ENCODE peak calls at places on chromosomes 16 and 17, in eight cellular contexts. One of them, this sample, is unnamed.

GRCh38 chr17:27741361-27741861 is 58.9 kb downstream of the NOS2 start:
- DNase-seq in activated T-cell treated with anti-CD3 and anti-CD28 coated beads, Interleukin-2, amount 50 U/mL, for 72 hours: no peak
- DNase-seq in adipocyte: no peak
- DNase-seq in stimulated activated CD8-positive, alpha-beta memory T cell treated with anti-CD3 and anti-CD28 coated beads, Interleukin-12 subunit alpha, Interleukin-12 subunit beta, amount 100 ng/mL, for 4 hours: no peak
- DNase-seq in anterior cingulate cortex: no peak
- DNase-seq in stomach: no peak
- DNase-seq in tibial artery: no peak
- DNase-seq in COR-L47: no peak
- DNase-seq in this sample: peak

GRCh38 chr16:30767767-30768465 is 5.8 kb downstream of the RNF40 start:
- DNase-seq in COR-L47: no peak
- DNase-seq in tibial artery: no peak
- DNase-seq in anterior cingulate cortex: no peak
- DNase-seq in stomach: no peak
- DNase-seq in activated T-cell treated with anti-CD3 and anti-CD28 coated beads, Interleukin-2, amount 50 U/mL, for 72 hours: no peak
- DNase-seq in stimulated activated CD8-positive, alpha-beta memory T cell treated with anti-CD3 and anti-CD28 coated beads, Interleukin-12 subunit alpha, Interleukin-12 subunit beta, amount 100 ng/mL, for 4 hours: no peak
- DNase-seq in adipocyte: no peak
- DNase-seq in this sample: no peak

GRCh38 chr16:46884513-46885293 is 541 bp downstream of the GPT2 start:
- DNase-seq in COR-L47: no peak
- DNase-seq in stomach: no peak
- DNase-seq in anterior cingulate cortex: no peak
- DNase-seq in activated T-cell treated with anti-CD3 and anti-CD28 coated beads, Interleukin-2, amount 50 U/mL, for 72 hours: peak
- DNase-seq in tibial artery: no peak
- DNase-seq in adipocyte: peak
- DNase-seq in stimulated activated CD8-positive, alpha-beta memory T cell treated with anti-CD3 and anti-CD28 coated beads, Interleukin-12 subunit alpha, Interleukin-12 subunit beta, amount 100 ng/mL, for 4 hours: no peak
- DNase-seq in this sample: no peak

GRCh38 chr17:62805234-62805633 is 2.9 kb downstream of the MARCHF10 start:
- DNase-seq in tibial artery: no peak
- DNase-seq in adipocyte: no peak
- DNase-seq in activated T-cell treated with anti-CD3 and anti-CD28 coated beads, Interleukin-2, amount 50 U/mL, for 72 hours: no peak
- DNase-seq in stomach: no peak
- DNase-seq in COR-L47: no peak
- DNase-seq in stimulated activated CD8-positive, alpha-beta memory T cell treated with anti-CD3 and anti-CD28 coated beads, Interleukin-12 subunit alpha, Interleukin-12 subunit beta, amount 100 ng/mL, for 4 hours: no peak
- DNase-seq in anterior cingulate cortex: no peak
- DNase-seq in this sample: no peak

GRCh38 chr16:81542609-81543570 is 98.3 kb downstream of the CMIP start:
- DNase-seq in adipocyte: no peak
- DNase-seq in stomach: no peak
- DNase-seq in tibial artery: no peak
- DNase-seq in anterior cingulate cortex: no peak
- DNase-seq in COR-L47: no peak
- DNase-seq in stimulated activated CD8-positive, alpha-beta memory T cell treated with anti-CD3 and anti-CD28 coated beads, Interleukin-12 subunit alpha, Interleukin-12 subunit beta, amount 100 ng/mL, for 4 hours: no peak
- DNase-seq in activated T-cell treated with anti-CD3 and anti-CD28 coated beads, Interleukin-2, amount 50 U/mL, for 72 hours: no peak
- DNase-seq in this sample: no peak

GRCh38 chr16:72740346-72740745 is 307.6 kb downstream of the ZFHX3 start:
- DNase-seq in stimulated activated CD8-positive, alpha-beta memory T cell treated with anti-CD3 and anti-CD28 coated beads, Interleukin-12 subunit alpha, Interleukin-12 subunit beta, amount 100 ng/mL, for 4 hours: no peak
- DNase-seq in COR-L47: no peak
- DNase-seq in adipocyte: no peak
- DNase-seq in anterior cingulate cortex: no peak
- DNase-seq in tibial artery: no peak
- DNase-seq in activated T-cell treated with anti-CD3 and anti-CD28 coated beads, Interleukin-2, amount 50 U/mL, for 72 hours: no peak
- DNase-seq in stomach: no peak
- DNase-seq in this sample: no peak

GRCh38 chr16:31016018-31016417 is 5.6 kb upstream of the STX1B start:
- DNase-seq in COR-L47: no peak
- DNase-seq in activated T-cell treated with anti-CD3 and anti-CD28 coated beads, Interleukin-2, amount 50 U/mL, for 72 hours: no peak
- DNase-seq in anterior cingulate cortex: no peak
- DNase-seq in adipocyte: no peak
- DNase-seq in stimulated activated CD8-positive, alpha-beta memory T cell treated with anti-CD3 and anti-CD28 coated beads, Interleukin-12 subunit alpha, Interleukin-12 subunit beta, amount 100 ng/mL, for 4 hours: no peak
- DNase-seq in stomach: no peak
- DNase-seq in tibial artery: no peak
- DNase-seq in this sample: no peak

GRCh38 chr17:78903101-78903779 is at the start of gene CEP295NL:
- DNase-seq in anterior cingulate cortex: no peak
- DNase-seq in adipocyte: no peak
- DNase-seq in COR-L47: no peak
- DNase-seq in activated T-cell treated with anti-CD3 and anti-CD28 coated beads, Interleukin-2, amount 50 U/mL, for 72 hours: peak
- DNase-seq in tibial artery: no peak
- DNase-seq in stimulated activated CD8-positive, alpha-beta memory T cell treated with anti-CD3 and anti-CD28 coated beads, Interleukin-12 subunit alpha, Interleukin-12 subunit beta, amount 100 ng/mL, for 4 hours: no peak
- DNase-seq in stomach: no peak
- DNase-seq in this sample: no peak

GRCh38 chr17:66474258-66474657 is 171.8 kb downstream of the PRKCA start:
- DNase-seq in adipocyte: no peak
- DNase-seq in COR-L47: peak
- DNase-seq in anterior cingulate cortex: no peak
- DNase-seq in stimulated activated CD8-positive, alpha-beta memory T cell treated with anti-CD3 and anti-CD28 coated beads, Interleukin-12 subunit alpha, Interleukin-12 subunit beta, amount 100 ng/mL, for 4 hours: no peak
- DNase-seq in activated T-cell treated with anti-CD3 and anti-CD28 coated beads, Interleukin-2, amount 50 U/mL, for 72 hours: no peak
- DNase-seq in tibial artery: no peak
- DNase-seq in stomach: no peak
- DNase-seq in this sample: no peak

GRCh38 chr16:12017583-12017982 is 41.0 kb downstream of the SNX29 start:
- DNase-seq in activated T-cell treated with anti-CD3 and anti-CD28 coated beads, Interleukin-2, amount 50 U/mL, for 72 hours: no peak
- DNase-seq in stomach: no peak
- DNase-seq in anterior cingulate cortex: no peak
- DNase-seq in stimulated activated CD8-positive, alpha-beta memory T cell treated with anti-CD3 and anti-CD28 coated beads, Interleukin-12 subunit alpha, Interleukin-12 subunit beta, amount 100 ng/mL, for 4 hours: no peak
- DNase-seq in tibial artery: no peak
- DNase-seq in adipocyte: peak
- DNase-seq in COR-L47: no peak
- DNase-seq in this sample: no peak

GRCh38 chr16:71467810-71468209 is 5.8 kb upstream of the ZNF23 start:
- DNase-seq in COR-L47: no peak
- DNase-seq in stimulated activated CD8-positive, alpha-beta memory T cell treated with anti-CD3 and anti-CD28 coated beads, Interleukin-12 subunit alpha, Interleukin-12 subunit beta, amount 100 ng/mL, for 4 hours: no peak
- DNase-seq in activated T-cell treated with anti-CD3 and anti-CD28 coated beads, Interleukin-2, amount 50 U/mL, for 72 hours: peak
- DNase-seq in anterior cingulate cortex: no peak
- DNase-seq in tibial artery: no peak
- DNase-seq in stomach: no peak
- DNase-seq in adipocyte: peak
- DNase-seq in this sample: no peak

GRCh38 chr17:42819939-42820535 is 4.0 kb downstream of the BECN1 start:
- DNase-seq in stimulated activated CD8-positive, alpha-beta memory T cell treated with anti-CD3 and anti-CD28 coated beads, Interleukin-12 subunit alpha, Interleukin-12 subunit beta, amount 100 ng/mL, for 4 hours: peak
- DNase-seq in adipocyte: peak
- DNase-seq in COR-L47: peak
- DNase-seq in tibial artery: peak
- DNase-seq in activated T-cell treated with anti-CD3 and anti-CD28 coated beads, Interleukin-2, amount 50 U/mL, for 72 hours: peak
- DNase-seq in anterior cingulate cortex: no peak
- DNase-seq in stomach: peak
- DNase-seq in this sample: no peak

GRCh38 chr16:30997887-30998711 is 12.3 kb downstream of the STX1B start:
- DNase-seq in adipocyte: peak
- DNase-seq in stimulated activated CD8-positive, alpha-beta memory T cell treated with anti-CD3 and anti-CD28 coated beads, Interleukin-12 subunit alpha, Interleukin-12 subunit beta, amount 100 ng/mL, for 4 hours: no peak
- DNase-seq in COR-L47: no peak
- DNase-seq in tibial artery: no peak
- DNase-seq in anterior cingulate cortex: no peak
- DNase-seq in activated T-cell treated with anti-CD3 and anti-CD28 coated beads, Interleukin-2, amount 50 U/mL, for 72 hours: no peak
- DNase-seq in stomach: no peak
- DNase-seq in this sample: no peak

GRCh38 chr17:31092475-31093064 is 2.2 kb upstream of the NF1 start:
- DNase-seq in stomach: no peak
- DNase-seq in activated T-cell treated with anti-CD3 and anti-CD28 coated beads, Interleukin-2, amount 50 U/mL, for 72 hours: no peak
- DNase-seq in COR-L47: no peak
- DNase-seq in anterior cingulate cortex: no peak
- DNase-seq in adipocyte: no peak
- DNase-seq in tibial artery: no peak
- DNase-seq in stimulated activated CD8-positive, alpha-beta memory T cell treated with anti-CD3 and anti-CD28 coated beads, Interleukin-12 subunit alpha, Interleukin-12 subunit beta, amount 100 ng/mL, for 4 hours: no peak
- DNase-seq in this sample: no peak

GRCh38 chr16:56932588-56933265 is 785 bp downstream of the HERPUD1 start:
- DNase-seq in anterior cingulate cortex: peak
- DNase-seq in stomach: peak
- DNase-seq in stimulated activated CD8-positive, alpha-beta memory T cell treated with anti-CD3 and anti-CD28 coated beads, Interleukin-12 subunit alpha, Interleukin-12 subunit beta, amount 100 ng/mL, for 4 hours: peak
- DNase-seq in activated T-cell treated with anti-CD3 and anti-CD28 coated beads, Interleukin-2, amount 50 U/mL, for 72 hours: peak
- DNase-seq in tibial artery: peak
- DNase-seq in COR-L47: peak
- DNase-seq in adipocyte: peak
- DNase-seq in this sample: peak

GRCh38 chr16:56956756-56957155 is 5.0 kb upstream of the CETP start:
- DNase-seq in COR-L47: no peak
- DNase-seq in stimulated activated CD8-positive, alpha-beta memory T cell treated with anti-CD3 and anti-CD28 coated beads, Interleukin-12 subunit alpha, Interleukin-12 subunit beta, amount 100 ng/mL, for 4 hours: no peak
- DNase-seq in adipocyte: no peak
- DNase-seq in stomach: no peak
- DNase-seq in anterior cingulate cortex: no peak
- DNase-seq in activated T-cell treated with anti-CD3 and anti-CD28 coated beads, Interleukin-2, amount 50 U/mL, for 72 hours: no peak
- DNase-seq in tibial artery: no peak
- DNase-seq in this sample: no peak

GRCh38 chr16:89722392-89723278 is 1.3 kb downstream of the ZNF276 start:
- DNase-seq in adipocyte: no peak
- DNase-seq in COR-L47: no peak
- DNase-seq in stomach: peak
- DNase-seq in stimulated activated CD8-positive, alpha-beta memory T cell treated with anti-CD3 and anti-CD28 coated beads, Interleukin-12 subunit alpha, Interleukin-12 subunit beta, amount 100 ng/mL, for 4 hours: peak
- DNase-seq in activated T-cell treated with anti-CD3 and anti-CD28 coated beads, Interleukin-2, amount 50 U/mL, for 72 hours: peak
- DNase-seq in tibial artery: peak
- DNase-seq in anterior cingulate cortex: no peak
- DNase-seq in this sample: peak

GRCh38 chr16:66273036-66273435 is 93.5 kb upstream of the CDH5 start:
- DNase-seq in tibial artery: no peak
- DNase-seq in stomach: no peak
- DNase-seq in anterior cingulate cortex: no peak
- DNase-seq in activated T-cell treated with anti-CD3 and anti-CD28 coated beads, Interleukin-2, amount 50 U/mL, for 72 hours: no peak
- DNase-seq in stimulated activated CD8-positive, alpha-beta memory T cell treated with anti-CD3 and anti-CD28 coated beads, Interleukin-12 subunit alpha, Interleukin-12 subunit beta, amount 100 ng/mL, for 4 hours: no peak
- DNase-seq in adipocyte: no peak
- DNase-seq in COR-L47: no peak
- DNase-seq in this sample: no peak

GRCh38 chr17:75623386-75623785 is 9.8 kb upstream of the SMIM5 start:
- DNase-seq in stomach: no peak
- DNase-seq in tibial artery: no peak
- DNase-seq in stimulated activated CD8-positive, alpha-beta memory T cell treated with anti-CD3 and anti-CD28 coated beads, Interleukin-12 subunit alpha, Interleukin-12 subunit beta, amount 100 ng/mL, for 4 hours: no peak
- DNase-seq in anterior cingulate cortex: no peak
- DNase-seq in activated T-cell treated with anti-CD3 and anti-CD28 coated beads, Interleukin-2, amount 50 U/mL, for 72 hours: no peak
- DNase-seq in adipocyte: no peak
- DNase-seq in COR-L47: no peak
- DNase-seq in this sample: no peak

GRCh38 chr17:35895602-35896001 is 15.4 kb upstream of the CCL5 start:
- DNase-seq in tibial artery: no peak
- DNase-seq in COR-L47: no peak
- DNase-seq in stomach: no peak
- DNase-seq in adipocyte: peak
- DNase-seq in activated T-cell treated with anti-CD3 and anti-CD28 coated beads, Interleukin-2, amount 50 U/mL, for 72 hours: no peak
- DNase-seq in stimulated activated CD8-positive, alpha-beta memory T cell treated with anti-CD3 and anti-CD28 coated beads, Interleukin-12 subunit alpha, Interleukin-12 subunit beta, amount 100 ng/mL, for 4 hours: no peak
- DNase-seq in anterior cingulate cortex: no peak
- DNase-seq in this sample: no peak

GRCh38 chr16:86844691-86845090 is 266.3 kb downstream of the FOXL1 start:
- DNase-seq in anterior cingulate cortex: no peak
- DNase-seq in activated T-cell treated with anti-CD3 and anti-CD28 coated beads, Interleukin-2, amount 50 U/mL, for 72 hours: no peak
- DNase-seq in adipocyte: no peak
- DNase-seq in COR-L47: no peak
- DNase-seq in stomach: peak
- DNase-seq in stimulated activated CD8-positive, alpha-beta memory T cell treated with anti-CD3 and anti-CD28 coated beads, Interleukin-12 subunit alpha, Interleukin-12 subunit beta, amount 100 ng/mL, for 4 hours: no peak
- DNase-seq in tibial artery: no peak
- DNase-seq in this sample: no peak

GRCh38 chr17:75635610-75636202 is 2.5 kb downstream of the SMIM5 start:
- DNase-seq in adipocyte: no peak
- DNase-seq in activated T-cell treated with anti-CD3 and anti-CD28 coated beads, Interleukin-2, amount 50 U/mL, for 72 hours: no peak
- DNase-seq in tibial artery: no peak
- DNase-seq in stimulated activated CD8-positive, alpha-beta memory T cell treated with anti-CD3 and anti-CD28 coated beads, Interleukin-12 subunit alpha, Interleukin-12 subunit beta, amount 100 ng/mL, for 4 hours: no peak
- DNase-seq in anterior cingulate cortex: no peak
- DNase-seq in stomach: peak
- DNase-seq in COR-L47: no peak
- DNase-seq in this sample: no peak

GRCh38 chr17:57811633-57812280 is 38.1 kb downstream of the MRPS23 start:
- DNase-seq in COR-L47: peak
- DNase-seq in activated T-cell treated with anti-CD3 and anti-CD28 coated beads, Interleukin-2, amount 50 U/mL, for 72 hours: no peak
- DNase-seq in stimulated activated CD8-positive, alpha-beta memory T cell treated with anti-CD3 and anti-CD28 coated beads, Interleukin-12 subunit alpha, Interleukin-12 subunit beta, amount 100 ng/mL, for 4 hours: no peak
- DNase-seq in stomach: no peak
- DNase-seq in adipocyte: no peak
- DNase-seq in tibial artery: no peak
- DNase-seq in anterior cingulate cortex: no peak
- DNase-seq in this sample: no peak

GRCh38 chr17:68035523-68036303 is at the start of gene KPNA2:
- DNase-seq in COR-L47: peak
- DNase-seq in stomach: peak
- DNase-seq in stimulated activated CD8-positive, alpha-beta memory T cell treated with anti-CD3 and anti-CD28 coated beads, Interleukin-12 subunit alpha, Interleukin-12 subunit beta, amount 100 ng/mL, for 4 hours: peak
- DNase-seq in tibial artery: peak
- DNase-seq in activated T-cell treated with anti-CD3 and anti-CD28 coated beads, Interleukin-2, amount 50 U/mL, for 72 hours: peak
- DNase-seq in anterior cingulate cortex: peak
- DNase-seq in adipocyte: peak
- DNase-seq in this sample: peak

GRCh38 chr17:64306850-64307463 is 43.9 kb upstream of the TEX2 start:
- DNase-seq in COR-L47: peak
- DNase-seq in activated T-cell treated with anti-CD3 and anti-CD28 coated beads, Interleukin-2, amount 50 U/mL, for 72 hours: peak
- DNase-seq in stimulated activated CD8-positive, alpha-beta memory T cell treated with anti-CD3 and anti-CD28 coated beads, Interleukin-12 subunit alpha, Interleukin-12 subunit beta, amount 100 ng/mL, for 4 hours: peak
- DNase-seq in anterior cingulate cortex: no peak
- DNase-seq in tibial artery: peak
- DNase-seq in stomach: peak
- DNase-seq in adipocyte: peak
- DNase-seq in this sample: peak

GRCh38 chr17:57530026-57530425 is 215.1 kb downstream of the CCDC182 start:
- DNase-seq in COR-L47: no peak
- DNase-seq in adipocyte: peak
- DNase-seq in tibial artery: no peak
- DNase-seq in stimulated activated CD8-positive, alpha-beta memory T cell treated with anti-CD3 and anti-CD28 coated beads, Interleukin-12 subunit alpha, Interleukin-12 subunit beta, amount 100 ng/mL, for 4 hours: no peak
- DNase-seq in activated T-cell treated with anti-CD3 and anti-CD28 coated beads, Interleukin-2, amount 50 U/mL, for 72 hours: no peak
- DNase-seq in stomach: no peak
- DNase-seq in anterior cingulate cortex: no peak
- DNase-seq in this sample: no peak

GRCh38 chr16:50908468-50908867 is 166.6 kb downstream of the CYLD start:
- DNase-seq in tibial artery: no peak
- DNase-seq in adipocyte: no peak
- DNase-seq in anterior cingulate cortex: no peak
- DNase-seq in COR-L47: no peak
- DNase-seq in stomach: no peak
- DNase-seq in stimulated activated CD8-positive, alpha-beta memory T cell treated with anti-CD3 and anti-CD28 coated beads, Interleukin-12 subunit alpha, Interleukin-12 subunit beta, amount 100 ng/mL, for 4 hours: no peak
- DNase-seq in activated T-cell treated with anti-CD3 and anti-CD28 coated beads, Interleukin-2, amount 50 U/mL, for 72 hours: no peak
- DNase-seq in this sample: no peak

GRCh38 chr17:52276609-52277008 is 118.1 kb upstream of the CA10 start:
- DNase-seq in anterior cingulate cortex: no peak
- DNase-seq in adipocyte: no peak
- DNase-seq in COR-L47: no peak
- DNase-seq in tibial artery: no peak
- DNase-seq in activated T-cell treated with anti-CD3 and anti-CD28 coated beads, Interleukin-2, amount 50 U/mL, for 72 hours: no peak
- DNase-seq in stomach: no peak
- DNase-seq in stimulated activated CD8-positive, alpha-beta memory T cell treated with anti-CD3 and anti-CD28 coated beads, Interleukin-12 subunit alpha, Interleukin-12 subunit beta, amount 100 ng/mL, for 4 hours: no peak
- DNase-seq in this sample: no peak

GRCh38 chr16:75192606-75193264 is 14.2 kb downstream of the CTRB2 start:
- DNase-seq in adipocyte: no peak
- DNase-seq in activated T-cell treated with anti-CD3 and anti-CD28 coated beads, Interleukin-2, amount 50 U/mL, for 72 hours: no peak
- DNase-seq in tibial artery: no peak
- DNase-seq in anterior cingulate cortex: no peak
- DNase-seq in COR-L47: no peak
- DNase-seq in stimulated activated CD8-positive, alpha-beta memory T cell treated with anti-CD3 and anti-CD28 coated beads, Interleukin-12 subunit alpha, Interleukin-12 subunit beta, amount 100 ng/mL, for 4 hours: no peak
- DNase-seq in stomach: no peak
- DNase-seq in this sample: no peak

GRCh38 chr16:30464078-30464477 is 8.5 kb upstream of the ITGAL start:
- DNase-seq in adipocyte: no peak
- DNase-seq in stomach: no peak
- DNase-seq in COR-L47: no peak
- DNase-seq in activated T-cell treated with anti-CD3 and anti-CD28 coated beads, Interleukin-2, amount 50 U/mL, for 72 hours: no peak
- DNase-seq in anterior cingulate cortex: no peak
- DNase-seq in stimulated activated CD8-positive, alpha-beta memory T cell treated with anti-CD3 and anti-CD28 coated beads, Interleukin-12 subunit alpha, Interleukin-12 subunit beta, amount 100 ng/mL, for 4 hours: no peak
- DNase-seq in tibial artery: no peak
- DNase-seq in this sample: no peak

GRCh38 chr17:31680126-31680525 is 178.9 kb downstream of the COPRS start:
- DNase-seq in tibial artery: no peak
- DNase-seq in anterior cingulate cortex: no peak
- DNase-seq in adipocyte: no peak
- DNase-seq in COR-L47: no peak
- DNase-seq in stimulated activated CD8-positive, alpha-beta memory T cell treated with anti-CD3 and anti-CD28 coated beads, Interleukin-12 subunit alpha, Interleukin-12 subunit beta, amount 100 ng/mL, for 4 hours: no peak
- DNase-seq in activated T-cell treated with anti-CD3 and anti-CD28 coated beads, Interleukin-2, amount 50 U/mL, for 72 hours: peak
- DNase-seq in stomach: no peak
- DNase-seq in this sample: peak

GRCh38 chr17:77320501-77321256 is 179.9 kb downstream of the SEC14L1 start:
- DNase-seq in adipocyte: peak
- DNase-seq in stimulated activated CD8-positive, alpha-beta memory T cell treated with anti-CD3 and anti-CD28 coated beads, Interleukin-12 subunit alpha, Interleukin-12 subunit beta, amount 100 ng/mL, for 4 hours: no peak
- DNase-seq in stomach: no peak
- DNase-seq in anterior cingulate cortex: no peak
- DNase-seq in COR-L47: no peak
- DNase-seq in tibial artery: peak
- DNase-seq in activated T-cell treated with anti-CD3 and anti-CD28 coated beads, Interleukin-2, amount 50 U/mL, for 72 hours: no peak
- DNase-seq in this sample: no peak

GRCh38 chr17:61422116-61422799 is 22.6 kb downstream of the TBX2 start:
- DNase-seq in stimulated activated CD8-positive, alpha-beta memory T cell treated with anti-CD3 and anti-CD28 coated beads, Interleukin-12 subunit alpha, Interleukin-12 subunit beta, amount 100 ng/mL, for 4 hours: no peak
- DNase-seq in COR-L47: no peak
- DNase-seq in tibial artery: no peak
- DNase-seq in anterior cingulate cortex: no peak
- DNase-seq in stomach: no peak
- DNase-seq in activated T-cell treated with anti-CD3 and anti-CD28 coated beads, Interleukin-2, amount 50 U/mL, for 72 hours: no peak
- DNase-seq in adipocyte: no peak
- DNase-seq in this sample: no peak

GRCh38 chr17:19331134-19331533 is 31.4 kb downstream of the B9D1 start:
- DNase-seq in stomach: peak
- DNase-seq in stimulated activated CD8-positive, alpha-beta memory T cell treated with anti-CD3 and anti-CD28 coated beads, Interleukin-12 subunit alpha, Interleukin-12 subunit beta, amount 100 ng/mL, for 4 hours: no peak
- DNase-seq in tibial artery: no peak
- DNase-seq in activated T-cell treated with anti-CD3 and anti-CD28 coated beads, Interleukin-2, amount 50 U/mL, for 72 hours: no peak
- DNase-seq in adipocyte: peak
- DNase-seq in anterior cingulate cortex: no peak
- DNase-seq in COR-L47: no peak
- DNase-seq in this sample: no peak